ENCODE peak calls at places on chromosomes 13 and 19, in ten cellular contexts. One of them, this sample, is unnamed.

GRCh38 chr13:111622051-111622531 is 301.6 kb downstream of the TEX29 start:
- DNase-seq in endothelial cell: no peak
- DNase-seq in stimulated activated CD4-positive, alpha-beta T cell treated with anti-CD3 and anti-CD28 coated beads, Interleukin-2, amount 100 ng/mL, for 48 hours: no peak
- DNase-seq in tibial artery: no peak
- DNase-seq in Calu3: no peak
- DNase-seq in PC-9: no peak
- DNase-seq in non-pigmented ciliary epithelial cell: no peak
- DNase-seq in OCI-M1: no peak
- DNase-seq in progenitor cell of endocrine pancreas: no peak
- DNase-seq in brain microvascular endothelial cell: no peak
- DNase-seq in this sample: no peak

GRCh38 chr19:45446944-45447343 is 20.9 kb upstream of the FOSB start:
- DNase-seq in OCI-M1: no peak
- DNase-seq in non-pigmented ciliary epithelial cell: no peak
- DNase-seq in endothelial cell: no peak
- DNase-seq in brain microvascular endothelial cell: no peak
- DNase-seq in stimulated activated CD4-positive, alpha-beta T cell treated with anti-CD3 and anti-CD28 coated beads, Interleukin-2, amount 100 ng/mL, for 48 hours: no peak
- DNase-seq in PC-9: no peak
- DNase-seq in tibial artery: peak; percentile 47
- DNase-seq in Calu3: no peak
- DNase-seq in progenitor cell of endocrine pancreas: no peak
- DNase-seq in this sample: no peak

GRCh38 chr19:802888-803561 is 5.8 kb downstream of the PTBP1 start:
- DNase-seq in OCI-M1: no peak
- DNase-seq in Calu3: no peak
- DNase-seq in brain microvascular endothelial cell: no peak
- DNase-seq in non-pigmented ciliary epithelial cell: no peak
- DNase-seq in progenitor cell of endocrine pancreas: no peak
- DNase-seq in endothelial cell: no peak
- DNase-seq in tibial artery: no peak
- DNase-seq in PC-9: no peak
- DNase-seq in stimulated activated CD4-positive, alpha-beta T cell treated with anti-CD3 and anti-CD28 coated beads, Interleukin-2, amount 100 ng/mL, for 48 hours: no peak
- DNase-seq in this sample: no peak

GRCh38 chr13:36332986-36333385 is 13.2 kb downstream of the SPART start:
- DNase-seq in progenitor cell of endocrine pancreas: no peak
- DNase-seq in stimulated activated CD4-positive, alpha-beta T cell treated with anti-CD3 and anti-CD28 coated beads, Interleukin-2, amount 100 ng/mL, for 48 hours: no peak
- DNase-seq in brain microvascular endothelial cell: no peak
- DNase-seq in Calu3: no peak
- DNase-seq in PC-9: no peak
- DNase-seq in OCI-M1: peak; percentile 57
- DNase-seq in non-pigmented ciliary epithelial cell: no peak
- DNase-seq in tibial artery: no peak
- DNase-seq in endothelial cell: no peak
- DNase-seq in this sample: peak; percentile 47

GRCh38 chr19:33412617-33413425 is 39.3 kb downstream of the CEBPG start:
- DNase-seq in Calu3: no peak
- DNase-seq in endothelial cell: no peak
- DNase-seq in brain microvascular endothelial cell: no peak
- DNase-seq in non-pigmented ciliary epithelial cell: no peak
- DNase-seq in PC-9: no peak
- DNase-seq in stimulated activated CD4-positive, alpha-beta T cell treated with anti-CD3 and anti-CD28 coated beads, Interleukin-2, amount 100 ng/mL, for 48 hours: no peak
- DNase-seq in tibial artery: no peak
- DNase-seq in OCI-M1: no peak
- DNase-seq in progenitor cell of endocrine pancreas: no peak
- DNase-seq in this sample: no peak

GRCh38 chr19:54391589-54392061 is 23.6 kb upstream of the TTYH1 start:
- DNase-seq in non-pigmented ciliary epithelial cell: no peak
- DNase-seq in OCI-M1: peak; percentile 39
- DNase-seq in endothelial cell: no peak
- DNase-seq in Calu3: peak; percentile 52
- DNase-seq in stimulated activated CD4-positive, alpha-beta T cell treated with anti-CD3 and anti-CD28 coated beads, Interleukin-2, amount 100 ng/mL, for 48 hours: no peak
- DNase-seq in tibial artery: no peak
- DNase-seq in PC-9: no peak
- DNase-seq in brain microvascular endothelial cell: peak; percentile 4
- DNase-seq in progenitor cell of endocrine pancreas: no peak
- DNase-seq in this sample: no peak

GRCh38 chr19:39375929-39376328 is 15.0 kb downstream of the PAF1 start:
- DNase-seq in endothelial cell: no peak
- DNase-seq in stimulated activated CD4-positive, alpha-beta T cell treated with anti-CD3 and anti-CD28 coated beads, Interleukin-2, amount 100 ng/mL, for 48 hours: no peak
- DNase-seq in Calu3: no peak
- DNase-seq in tibial artery: no peak
- DNase-seq in brain microvascular endothelial cell: no peak
- DNase-seq in non-pigmented ciliary epithelial cell: no peak
- DNase-seq in PC-9: no peak
- DNase-seq in OCI-M1: no peak
- DNase-seq in progenitor cell of endocrine pancreas: no peak
- DNase-seq in this sample: no peak

GRCh38 chr13:23889598-23890224 is 511 bp upstream of the MIPEP start:
- DNase-seq in endothelial cell: no peak
- DNase-seq in non-pigmented ciliary epithelial cell: no peak
- DNase-seq in stimulated activated CD4-positive, alpha-beta T cell treated with anti-CD3 and anti-CD28 coated beads, Interleukin-2, amount 100 ng/mL, for 48 hours: no peak
- DNase-seq in PC-9: no peak
- DNase-seq in tibial artery: no peak
- DNase-seq in brain microvascular endothelial cell: no peak
- DNase-seq in progenitor cell of endocrine pancreas: no peak
- DNase-seq in OCI-M1: peak; percentile 40
- DNase-seq in Calu3: no peak
- DNase-seq in this sample: peak; percentile 22

GRCh38 chr19:18439025-18439909 is 1.3 kb upstream of the ISYNA1 start:
- DNase-seq in tibial artery: no peak
- DNase-seq in Calu3: peak; percentile 37
- DNase-seq in OCI-M1: peak; percentile 65
- DNase-seq in brain microvascular endothelial cell: peak; percentile 68
- DNase-seq in progenitor cell of endocrine pancreas: no peak
- DNase-seq in non-pigmented ciliary epithelial cell: no peak
- DNase-seq in PC-9: no peak
- DNase-seq in endothelial cell: no peak
- DNase-seq in stimulated activated CD4-positive, alpha-beta T cell treated with anti-CD3 and anti-CD28 coated beads, Interleukin-2, amount 100 ng/mL, for 48 hours: no peak
- DNase-seq in this sample: no peak

GRCh38 chr19:39692822-39693221 is 11.5 kb upstream of the LGALS14 start:
- DNase-seq in OCI-M1: no peak
- DNase-seq in tibial artery: no peak
- DNase-seq in endothelial cell: no peak
- DNase-seq in non-pigmented ciliary epithelial cell: no peak
- DNase-seq in progenitor cell of endocrine pancreas: no peak
- DNase-seq in stimulated activated CD4-positive, alpha-beta T cell treated with anti-CD3 and anti-CD28 coated beads, Interleukin-2, amount 100 ng/mL, for 48 hours: no peak
- DNase-seq in PC-9: no peak
- DNase-seq in Calu3: no peak
- DNase-seq in brain microvascular endothelial cell: no peak
- DNase-seq in this sample: no peak

GRCh38 chr19:1901940-1902404 is 3.2 kb upstream of the ADAT3 start:
- DNase-seq in brain microvascular endothelial cell: no peak
- DNase-seq in PC-9: no peak
- DNase-seq in tibial artery: peak; percentile 75
- DNase-seq in stimulated activated CD4-positive, alpha-beta T cell treated with anti-CD3 and anti-CD28 coated beads, Interleukin-2, amount 100 ng/mL, for 48 hours: no peak
- DNase-seq in OCI-M1: no peak
- DNase-seq in Calu3: no peak
- DNase-seq in progenitor cell of endocrine pancreas: no peak
- DNase-seq in non-pigmented ciliary epithelial cell: no peak
- DNase-seq in endothelial cell: no peak
- DNase-seq in this sample: peak; percentile 85

GRCh38 chr13:51261610-51262249 is 39.5 kb downstream of the FAM124A start:
- DNase-seq in endothelial cell: no peak
- DNase-seq in stimulated activated CD4-positive, alpha-beta T cell treated with anti-CD3 and anti-CD28 coated beads, Interleukin-2, amount 100 ng/mL, for 48 hours: no peak
- DNase-seq in tibial artery: no peak
- DNase-seq in brain microvascular endothelial cell: no peak
- DNase-seq in PC-9: no peak
- DNase-seq in OCI-M1: no peak
- DNase-seq in non-pigmented ciliary epithelial cell: no peak
- DNase-seq in Calu3: no peak
- DNase-seq in progenitor cell of endocrine pancreas: no peak
- DNase-seq in this sample: no peak

GRCh38 chr13:105918842-105919741 is 616.4 kb downstream of the EFNB2 start:
- DNase-seq in non-pigmented ciliary epithelial cell: peak; percentile 65
- DNase-seq in tibial artery: no peak
- DNase-seq in Calu3: peak; percentile 47
- DNase-seq in endothelial cell: no peak
- DNase-seq in PC-9: peak; percentile 79
- DNase-seq in stimulated activated CD4-positive, alpha-beta T cell treated with anti-CD3 and anti-CD28 coated beads, Interleukin-2, amount 100 ng/mL, for 48 hours: no peak
- DNase-seq in brain microvascular endothelial cell: peak; percentile 89
- DNase-seq in progenitor cell of endocrine pancreas: no peak
- DNase-seq in OCI-M1: peak; percentile 77
- DNase-seq in this sample: peak; percentile 74

GRCh38 chr19:38555200-38555599 is 62.6 kb downstream of the MAP4K1 start:
- DNase-seq in brain microvascular endothelial cell: no peak
- DNase-seq in OCI-M1: no peak
- DNase-seq in non-pigmented ciliary epithelial cell: no peak
- DNase-seq in endothelial cell: no peak
- DNase-seq in Calu3: no peak
- DNase-seq in tibial artery: no peak
- DNase-seq in PC-9: no peak
- DNase-seq in stimulated activated CD4-positive, alpha-beta T cell treated with anti-CD3 and anti-CD28 coated beads, Interleukin-2, amount 100 ng/mL, for 48 hours: no peak
- DNase-seq in progenitor cell of endocrine pancreas: no peak
- DNase-seq in this sample: no peak

GRCh38 chr19:39197808-39198207 is 1.0 kb downstream of the NCCRP1 start:
- DNase-seq in PC-9: peak; percentile 83
- DNase-seq in Calu3: no peak
- DNase-seq in non-pigmented ciliary epithelial cell: no peak
- DNase-seq in brain microvascular endothelial cell: no peak
- DNase-seq in OCI-M1: no peak
- DNase-seq in tibial artery: no peak
- DNase-seq in progenitor cell of endocrine pancreas: no peak
- DNase-seq in stimulated activated CD4-positive, alpha-beta T cell treated with anti-CD3 and anti-CD28 coated beads, Interleukin-2, amount 100 ng/mL, for 48 hours: no peak
- DNase-seq in endothelial cell: no peak
- DNase-seq in this sample: no peak

GRCh38 chr19:13790354-13790753 is 4.9 kb upstream of the ZSWIM4 start:
- DNase-seq in Calu3: no peak
- DNase-seq in brain microvascular endothelial cell: peak; percentile 48
- DNase-seq in tibial artery: no peak
- DNase-seq in endothelial cell: no peak
- DNase-seq in PC-9: no peak
- DNase-seq in non-pigmented ciliary epithelial cell: no peak
- DNase-seq in OCI-M1: peak; percentile 78
- DNase-seq in stimulated activated CD4-positive, alpha-beta T cell treated with anti-CD3 and anti-CD28 coated beads, Interleukin-2, amount 100 ng/mL, for 48 hours: no peak
- DNase-seq in progenitor cell of endocrine pancreas: no peak
- DNase-seq in this sample: peak; percentile 90

GRCh38 chr19:9528757-9529336 is 9.6 kb downstream of the ZNF426 start:
- DNase-seq in PC-9: no peak
- DNase-seq in brain microvascular endothelial cell: no peak
- DNase-seq in Calu3: no peak
- DNase-seq in progenitor cell of endocrine pancreas: no peak
- DNase-seq in endothelial cell: no peak
- DNase-seq in tibial artery: no peak
- DNase-seq in stimulated activated CD4-positive, alpha-beta T cell treated with anti-CD3 and anti-CD28 coated beads, Interleukin-2, amount 100 ng/mL, for 48 hours: no peak
- DNase-seq in non-pigmented ciliary epithelial cell: no peak
- DNase-seq in OCI-M1: peak; percentile 21
- DNase-seq in this sample: peak; percentile 41

GRCh38 chr19:21084343-21084742 is 2.3 kb downstream of the ZNF714 start:
- DNase-seq in stimulated activated CD4-positive, alpha-beta T cell treated with anti-CD3 and anti-CD28 coated beads, Interleukin-2, amount 100 ng/mL, for 48 hours: no peak
- DNase-seq in Calu3: no peak
- DNase-seq in brain microvascular endothelial cell: peak; percentile 44
- DNase-seq in non-pigmented ciliary epithelial cell: no peak
- DNase-seq in PC-9: no peak
- DNase-seq in endothelial cell: no peak
- DNase-seq in OCI-M1: no peak
- DNase-seq in progenitor cell of endocrine pancreas: no peak
- DNase-seq in tibial artery: no peak
- DNase-seq in this sample: peak; percentile 49

GRCh38 chr13:97855570-97855970 is 97.9 kb upstream of the IPO5 start:
- DNase-seq in tibial artery: no peak
- DNase-seq in brain microvascular endothelial cell: peak; percentile 51
- DNase-seq in Calu3: peak; percentile 2
- DNase-seq in endothelial cell: peak; percentile 38
- DNase-seq in PC-9: peak; percentile 27
- DNase-seq in stimulated activated CD4-positive, alpha-beta T cell treated with anti-CD3 and anti-CD28 coated beads, Interleukin-2, amount 100 ng/mL, for 48 hours: peak; percentile 8
- DNase-seq in progenitor cell of endocrine pancreas: peak; percentile 10
- DNase-seq in non-pigmented ciliary epithelial cell: peak; percentile 37
- DNase-seq in OCI-M1: peak; percentile 80
- DNase-seq in this sample: peak; percentile 65

GRCh38 chr13:91046715-91047327 is 300.7 kb upstream of the MIR17HG start:
- DNase-seq in brain microvascular endothelial cell: no peak
- DNase-seq in endothelial cell: no peak
- DNase-seq in tibial artery: no peak
- DNase-seq in non-pigmented ciliary epithelial cell: no peak
- DNase-seq in PC-9: no peak
- DNase-seq in stimulated activated CD4-positive, alpha-beta T cell treated with anti-CD3 and anti-CD28 coated beads, Interleukin-2, amount 100 ng/mL, for 48 hours: no peak
- DNase-seq in Calu3: no peak
- DNase-seq in OCI-M1: no peak
- DNase-seq in progenitor cell of endocrine pancreas: no peak
- DNase-seq in this sample: no peak

GRCh38 chr13:87274209-87274819 is 396.9 kb upstream of the SLITRK5 start:
- DNase-seq in tibial artery: no peak
- DNase-seq in progenitor cell of endocrine pancreas: peak; percentile 33
- DNase-seq in endothelial cell: peak; percentile 61
- DNase-seq in OCI-M1: peak; percentile 85
- DNase-seq in Calu3: peak; percentile 11
- DNase-seq in brain microvascular endothelial cell: no peak
- DNase-seq in stimulated activated CD4-positive, alpha-beta T cell treated with anti-CD3 and anti-CD28 coated beads, Interleukin-2, amount 100 ng/mL, for 48 hours: peak; percentile 23
- DNase-seq in non-pigmented ciliary epithelial cell: no peak
- DNase-seq in PC-9: peak; percentile 32
- DNase-seq in this sample: peak; percentile 66

GRCh38 chr19:56423276-56423984 is 19.3 kb downstream of the ZNF583 start:
- DNase-seq in endothelial cell: no peak
- DNase-seq in progenitor cell of endocrine pancreas: no peak
- DNase-seq in Calu3: no peak
- DNase-seq in non-pigmented ciliary epithelial cell: no peak
- DNase-seq in OCI-M1: no peak
- DNase-seq in brain microvascular endothelial cell: no peak
- DNase-seq in tibial artery: no peak
- DNase-seq in PC-9: no peak
- DNase-seq in stimulated activated CD4-positive, alpha-beta T cell treated with anti-CD3 and anti-CD28 coated beads, Interleukin-2, amount 100 ng/mL, for 48 hours: no peak
- DNase-seq in this sample: peak; percentile 1

GRCh38 chr19:22606954-22607652 is 27.0 kb upstream of the ZNF492 start:
- DNase-seq in Calu3: no peak
- DNase-seq in PC-9: no peak
- DNase-seq in progenitor cell of endocrine pancreas: no peak
- DNase-seq in tibial artery: peak; percentile 2
- DNase-seq in brain microvascular endothelial cell: no peak
- DNase-seq in OCI-M1: no peak
- DNase-seq in endothelial cell: no peak
- DNase-seq in non-pigmented ciliary epithelial cell: no peak
- DNase-seq in stimulated activated CD4-positive, alpha-beta T cell treated with anti-CD3 and anti-CD28 coated beads, Interleukin-2, amount 100 ng/mL, for 48 hours: no peak
- DNase-seq in this sample: no peak

GRCh38 chr19:2724148-2724557 is 3.0 kb upstream of the DIRAS1 start:
- DNase-seq in endothelial cell: no peak
- DNase-seq in stimulated activated CD4-positive, alpha-beta T cell treated with anti-CD3 and anti-CD28 coated beads, Interleukin-2, amount 100 ng/mL, for 48 hours: no peak
- DNase-seq in Calu3: no peak
- DNase-seq in brain microvascular endothelial cell: no peak
- DNase-seq in PC-9: no peak
- DNase-seq in progenitor cell of endocrine pancreas: no peak
- DNase-seq in OCI-M1: no peak
- DNase-seq in tibial artery: no peak
- DNase-seq in non-pigmented ciliary epithelial cell: no peak
- DNase-seq in this sample: no peak

GRCh38 chr13:97385854-97386253 is 48.1 kb upstream of the RAP2A start:
- DNase-seq in progenitor cell of endocrine pancreas: no peak
- DNase-seq in Calu3: no peak
- DNase-seq in non-pigmented ciliary epithelial cell: no peak
- DNase-seq in brain microvascular endothelial cell: no peak
- DNase-seq in PC-9: no peak
- DNase-seq in tibial artery: no peak
- DNase-seq in OCI-M1: no peak
- DNase-seq in endothelial cell: no peak
- DNase-seq in stimulated activated CD4-positive, alpha-beta T cell treated with anti-CD3 and anti-CD28 coated beads, Interleukin-2, amount 100 ng/mL, for 48 hours: no peak
- DNase-seq in this sample: peak; percentile 76

GRCh38 chr19:3607398-3608078 is 863 bp upstream of the TBXA2R start:
- DNase-seq in stimulated activated CD4-positive, alpha-beta T cell treated with anti-CD3 and anti-CD28 coated beads, Interleukin-2, amount 100 ng/mL, for 48 hours: no peak
- DNase-seq in tibial artery: no peak
- DNase-seq in progenitor cell of endocrine pancreas: no peak
- DNase-seq in non-pigmented ciliary epithelial cell: no peak
- DNase-seq in brain microvascular endothelial cell: no peak
- DNase-seq in PC-9: no peak
- DNase-seq in OCI-M1: no peak
- DNase-seq in Calu3: no peak
- DNase-seq in endothelial cell: no peak
- DNase-seq in this sample: peak; percentile 35

GRCh38 chr19:13574933-13575332 is 68.7 kb upstream of the CACNA1A start:
- DNase-seq in PC-9: peak; percentile 6
- DNase-seq in stimulated activated CD4-positive, alpha-beta T cell treated with anti-CD3 and anti-CD28 coated beads, Interleukin-2, amount 100 ng/mL, for 48 hours: no peak
- DNase-seq in tibial artery: no peak
- DNase-seq in progenitor cell of endocrine pancreas: no peak
- DNase-seq in endothelial cell: no peak
- DNase-seq in non-pigmented ciliary epithelial cell: no peak
- DNase-seq in brain microvascular endothelial cell: no peak
- DNase-seq in OCI-M1: peak; percentile 87
- DNase-seq in Calu3: no peak
- DNase-seq in this sample: no peak

GRCh38 chr13:90416938-90417337 is 930.5 kb upstream of the MIR17HG start:
- DNase-seq in endothelial cell: no peak
- DNase-seq in non-pigmented ciliary epithelial cell: no peak
- DNase-seq in Calu3: no peak
- DNase-seq in tibial artery: no peak
- DNase-seq in PC-9: no peak
- DNase-seq in brain microvascular endothelial cell: no peak
- DNase-seq in OCI-M1: no peak
- DNase-seq in stimulated activated CD4-positive, alpha-beta T cell treated with anti-CD3 and anti-CD28 coated beads, Interleukin-2, amount 100 ng/mL, for 48 hours: no peak
- DNase-seq in progenitor cell of endocrine pancreas: no peak
- DNase-seq in this sample: no peak